ENCODE peak calls at places on chromosomes 13 and 19, in six cellular contexts. Y is activated T-helper 1 cell treated with Interleukin-2 at 50 U/mL for 16 hours, E is KG1, D is SHP77, R is GM03348, J is epithelial cell of prostate. H is an unnamed sample.

GRCh38 chr13:38348890-38349289 is 761 bp upstream of the UFM1 start:
- DNase-seq in D (no peak), J (no peak), E (peak; percentile 63), Y (no peak), R (peak; percentile 11), H (no peak)

GRCh38 chr19:58387338-58388174 is 487 bp downstream of the RPS5 start:
- DNase-seq in E (no peak), R (no peak), J (no peak), Y (no peak), D (no peak), H (no peak)

GRCh38 chr13:67230774-67231480 is 791 bp upstream of the PCDH9 start:
- DNase-seq in E (peak; percentile 55), J (no peak), Y (no peak), D (peak; percentile 71), R (peak; percentile 69), H (peak; percentile 20)

GRCh38 chr19:35013047-35013819 is 13.1 kb downstream of the GRAMD1A start:
- DNase-seq in R (peak; percentile 90), E (no peak), J (no peak), D (peak; percentile 13), Y (peak; percentile 69), H (peak; percentile 50)

GRCh38 chr13:113854238-113855011 is 9.5 kb downstream of the GAS6 start:
- DNase-seq in R (peak; percentile 38), D (no peak), Y (no peak), E (no peak), J (no peak), H (peak; percentile 57)

GRCh38 chr19:33393286-33394005 is 19.9 kb downstream of the CEBPG start:
- DNase-seq in R (no peak), E (no peak), J (no peak), Y (no peak), D (peak; percentile 65), H (no peak)

GRCh38 chr19:11421607-11422098 is 2.5 kb upstream of the RGL3 start:
- DNase-seq in D (peak; percentile 39), E (no peak), R (no peak), Y (no peak), J (no peak), H (no peak)

GRCh38 chr19:13118424-13119193 is 545 bp downstream of the NACC1 start:
- DNase-seq in E (no peak), J (no peak), R (peak; percentile 73), D (peak; percentile 38), Y (no peak), H (peak; percentile 63)

GRCh38 chr19:31334101-31334848 is 15.0 kb downstream of the TSHZ3 start:
- DNase-seq in R (peak; percentile 44), J (peak; percentile 40), E (no peak), D (no peak), Y (no peak), H (no peak)

GRCh38 chr13:76828316-76828741 is 57.9 kb downstream of the KCTD12 start:
- DNase-seq in E (no peak), J (no peak), R (peak; percentile 30), Y (no peak), D (no peak), H (no peak)

GRCh38 chr19:36151144-36152051 is 849 bp downstream of the COX7A1 start:
- DNase-seq in R (peak; percentile 56), Y (no peak), E (no peak), J (no peak), D (no peak), H (no peak)

GRCh38 chr13:53694814-53695533 is 666.4 kb downstream of the OLFM4 start:
- DNase-seq in D (no peak), J (no peak), E (no peak), R (no peak), Y (no peak), H (no peak)

GRCh38 chr13:35720690-35721554 is 244.4 kb upstream of the MAB21L1 start:
- DNase-seq in R (peak; percentile 86), J (no peak), D (peak; percentile 57), Y (no peak), E (no peak), H (peak; percentile 37)

GRCh38 chr19:18736415-18737336 is 53.2 kb downstream of the CRTC1 start:
- DNase-seq in D (peak; percentile 28), Y (no peak), R (no peak), E (no peak), J (no peak), H (no peak)

GRCh38 chr19:45161715-45162463 is 1.1 kb upstream of the NKPD1 start:
- DNase-seq in Y (no peak), D (peak; percentile 45), E (no peak), R (peak; percentile 67), J (no peak), H (no peak)

GRCh38 chr19:45097776-45098520 is 5.0 kb downstream of the PPP1R37 start:
- DNase-seq in E (no peak), Y (no peak), R (peak; percentile 95), J (peak; percentile 66), D (no peak), H (no peak)

GRCh38 chr19:43708716-43709115 is 7.2 kb upstream of the IRGC start:
- DNase-seq in D (no peak), E (no peak), Y (no peak), J (no peak), R (no peak), H (no peak)